ENCODE peak calls at places on chromosomes 3 and 15, in ten cellular contexts. R, D, G, Y, Q, S, J, K, B and A are unnamed samples.

GRCh38 chr15:90991587-90992285 is 2.6 kb downstream of the PRC1 start:
- DNase-seq in K (no peak), Q (no peak), G (no peak), S (no peak), Y (no peak), D (no peak), J (no peak), R (no peak), B (no peak), A (no peak)

GRCh38 chr3:156174229-156174847 is 54.0 kb downstream of the KCNAB1 start:
- DNase-seq in G (peak), J (no peak), S (no peak), K (no peak), B (no peak), D (no peak), R (no peak), Y (peak), Q (peak), A (no peak)

GRCh38 chr3:126351086-126351770 is 6.0 kb downstream of the KLF15 start:
- DNase-seq in Y (no peak), S (no peak), G (no peak), B (no peak), D (no peak), Q (no peak), J (no peak), K (no peak), R (peak), A (no peak)

GRCh38 chr3:141414800-141415462 is 46.6 kb downstream of the ZBTB38 start:
- DNase-seq in Y (peak), J (no peak), R (no peak), G (peak), B (no peak), K (no peak), S (no peak), Q (no peak), D (no peak), A (no peak)

GRCh38 chr3:177930771-177931170 is 605.5 kb upstream of the KCNMB2 start:
- DNase-seq in J (no peak), K (no peak), D (no peak), R (no peak), Q (no peak), B (no peak), S (no peak), Y (peak), G (no peak), A (no peak)

GRCh38 chr3:179603831-179604230 is 607 bp downstream of the MRPL47 start:
- DNase-seq in J (no peak), Y (no peak), D (no peak), G (no peak), K (no peak), R (no peak), B (no peak), Q (no peak), S (no peak), A (no peak)

GRCh38 chr15:100073982-100074381 is 267.8 kb downstream of the ADAMTS17 start:
- DNase-seq in K (no peak), Y (no peak), G (no peak), Q (no peak), D (no peak), S (no peak), J (no peak), R (no peak), B (no peak), A (no peak)

GRCh38 chr3:195458188-195458800 is 15.5 kb upstream of the ACAP2 start:
- DNase-seq in K (no peak), R (no peak), D (no peak), B (no peak), Y (no peak), S (no peak), G (peak), Q (no peak), J (peak), A (no peak)

GRCh38 chr15:56918907-56919707 is 663 bp downstream of the TCF12 start:
- DNase-seq in B (peak), Y (peak), J (peak), Q (peak), D (peak), S (peak), G (peak), K (peak), R (peak), A (peak)

DNA sequence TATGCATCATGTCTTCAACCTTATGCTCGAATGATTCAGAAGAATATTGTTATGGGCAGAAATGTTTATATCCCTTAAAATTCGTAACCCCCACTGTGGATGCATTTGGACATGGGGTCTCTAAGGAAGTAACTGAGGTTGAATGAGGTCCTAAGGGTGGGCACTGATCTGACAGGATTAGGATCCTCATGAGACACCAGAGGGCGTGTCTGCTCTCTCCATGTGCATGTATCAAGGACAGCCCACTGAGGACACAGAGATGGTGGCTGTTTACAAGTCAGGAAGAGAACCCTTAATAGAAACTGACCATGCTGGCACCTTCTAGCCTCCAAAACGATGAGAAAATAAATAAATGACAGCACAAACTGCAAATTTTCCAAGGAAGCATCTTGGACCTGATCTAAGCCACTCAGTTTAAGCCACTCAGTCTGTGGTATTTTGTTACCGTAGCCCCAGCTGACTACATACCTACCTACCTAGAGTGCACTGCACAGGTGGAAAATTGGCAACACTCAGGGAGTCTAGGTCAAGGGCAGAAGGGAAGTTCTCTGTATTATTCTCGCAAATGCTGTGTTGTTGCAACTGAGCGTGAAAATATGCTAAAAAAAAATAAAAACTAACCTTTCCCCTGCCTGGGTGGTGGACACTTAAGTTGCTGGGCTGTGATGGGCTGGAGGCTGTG is 126.6 kb downstream of the TJP1 start:
- DNase-seq in Q (no peak), R (no peak), S (no peak), D (no peak), Y (peak), J (no peak), B (no peak), G (no peak), K (no peak), A (no peak)
- TF ChIP-seq CTCF in Q (no peak), R (no peak), S (no peak), D (no peak), Y (peak), J (no peak), B (no peak), G (no peak), K (no peak), A (no peak)

DNA sequence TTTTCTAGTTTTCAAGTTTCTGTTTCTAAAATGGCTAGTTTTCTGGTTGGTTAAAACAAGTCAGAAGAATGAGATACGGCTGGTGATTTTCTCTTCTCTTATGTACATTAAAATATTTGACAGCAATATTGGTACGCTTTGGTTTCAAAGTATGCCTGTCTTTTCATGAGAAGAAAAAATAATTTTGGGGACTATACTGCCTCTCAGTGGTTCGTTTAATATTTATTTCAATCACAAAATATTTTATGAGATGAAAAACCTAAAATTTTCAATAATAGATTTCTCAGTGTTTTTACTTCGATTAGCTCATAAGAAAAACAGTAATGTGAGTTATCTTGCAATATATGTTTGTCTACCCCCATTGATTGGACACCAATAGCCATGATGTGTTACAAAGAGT is 72.8 kb upstream of the AADACL2 start:
- DNase-seq in J (no peak), D (no peak), B (no peak), G (no peak), Y (peak), Q (no peak), S (no peak), K (no peak), R (no peak), A (no peak)
- TF ChIP-seq CTCF in J (no peak), D (peak), B (no peak), G (peak), Y (peak), Q (peak), S (no peak), K (no peak), R (no peak), A (no peak)

GRCh38 chr15:71752604-71753289 is 57.6 kb upstream of the NR2E3 start:
- DNase-seq in S (no peak), G (peak), J (peak), R (no peak), Y (peak), Q (peak), K (no peak), B (no peak), D (no peak), A (no peak)
- TF ChIP-seq CTCF in S (peak), G (peak), J (peak), R (peak), Y (peak), Q (peak), K (no peak), B (no peak), D (peak), A (no peak)

GRCh38 chr15:76056931-76057330 is 2.9 kb upstream of the TMEM266 start:
- DNase-seq in Q (no peak), D (no peak), B (no peak), G (no peak), J (peak), R (no peak), Y (peak), K (no peak), S (no peak), A (no peak)

GRCh38 chr15:76059320-76060097 is at the start of gene TMEM266:
- DNase-seq in Y (peak), K (peak), D (no peak), J (peak), S (peak), R (peak), Q (no peak), G (peak), B (peak), A (peak)

GRCh38 chr15:76060098-76060989 is 559 bp downstream of the TMEM266 start:
- DNase-seq in J (peak), D (no peak), K (no peak), Q (no peak), G (no peak), R (no peak), B (peak), Y (no peak), S (no peak), A (peak)

GRCh38 chr15:76058714-76059319 is 968 bp upstream of the TMEM266 start:
- DNase-seq in D (no peak), G (no peak), K (no peak), S (no peak), J (peak), B (peak), R (no peak), Q (no peak), Y (peak), A (no peak)

GRCh38 chr15:76057332-76058000 is 2.3 kb upstream of the TMEM266 start:
- DNase-seq in S (peak), Y (peak), D (no peak), B (peak), R (no peak), K (peak), J (peak), G (peak), Q (peak), A (no peak)
- TF ChIP-seq CTCF in S (peak), Y (peak), D (peak), B (peak), R (peak), K (peak), J (peak), G (peak), Q (peak), A (peak)

GRCh38 chr15:66611257-66612053 is 45.7 kb upstream of the LCTL start:
- DNase-seq in S (peak), R (peak), K (no peak), Q (no peak), B (no peak), J (no peak), D (no peak), G (no peak), Y (no peak), A (no peak)
- TF ChIP-seq CTCF in S (peak), R (no peak), K (no peak), Q (no peak), B (no peak), J (no peak), D (no peak), G (no peak), Y (no peak), A (no peak)